ENCODE peak calls at places on chromosomes 6 and 20, in five cellular contexts. One of them, this sample, is unnamed.

GRCh38 chr6:35228483-35228882 is 14.7 kb downstream of the SCUBE3 start:
- DNase-seq in mammary epithelial cell: no peak
- DNase-seq in astrocyte: no peak
- DNase-seq in OCI-LY7: no peak
- DNase-seq in neural progenitor cell: no peak
- DNase-seq in this sample: no peak

GRCh38 chr6:87718662-87719433 is 16.8 kb upstream of the AKIRIN2 start:
- DNase-seq in mammary epithelial cell: peak
- DNase-seq in astrocyte: no peak
- DNase-seq in OCI-LY7: no peak
- DNase-seq in neural progenitor cell: no peak
- DNase-seq in this sample: peak

GRCh38 chr6:157398151-157398550 is 17.2 kb downstream of the ZDHHC14 start:
- DNase-seq in mammary epithelial cell: no peak
- DNase-seq in astrocyte: no peak
- DNase-seq in OCI-LY7: no peak
- DNase-seq in neural progenitor cell: no peak
- DNase-seq in this sample: peak

GRCh38 chr6:142796024-142796423 is 149.0 kb downstream of the HIVEP2 start:
- DNase-seq in mammary epithelial cell: no peak
- DNase-seq in astrocyte: no peak
- DNase-seq in OCI-LY7: no peak
- DNase-seq in neural progenitor cell: no peak
- DNase-seq in this sample: no peak

GRCh38 chr20:51154708-51155690 is 132.1 kb upstream of the KCNG1 start:
- DNase-seq in mammary epithelial cell: no peak
- DNase-seq in astrocyte: no peak
- DNase-seq in OCI-LY7: no peak
- DNase-seq in neural progenitor cell: no peak
- DNase-seq in this sample: no peak

GRCh38 chr6:45946887-45947286 is 68.8 kb downstream of the CLIC5 start:
- DNase-seq in mammary epithelial cell: no peak
- DNase-seq in astrocyte: peak
- DNase-seq in OCI-LY7: no peak
- DNase-seq in neural progenitor cell: no peak
- DNase-seq in this sample: no peak

GRCh38 chr6:336159-337114 is 44.1 kb downstream of the DUSP22 start:
- DNase-seq in mammary epithelial cell: no peak
- DNase-seq in astrocyte: no peak
- DNase-seq in OCI-LY7: peak
- DNase-seq in neural progenitor cell: no peak
- DNase-seq in this sample: no peak

GRCh38 chr6:16238057-16238657 is at the start of gene GMPR:
- DNase-seq in mammary epithelial cell: peak
- DNase-seq in astrocyte: no peak
- DNase-seq in OCI-LY7: no peak
- DNase-seq in neural progenitor cell: peak
- DNase-seq in this sample: peak

GRCh38 chr6:147281895-147282565 is 77.8 kb downstream of the STXBP5 start:
- DNase-seq in mammary epithelial cell: no peak
- DNase-seq in astrocyte: no peak
- DNase-seq in OCI-LY7: no peak
- DNase-seq in neural progenitor cell: no peak
- DNase-seq in this sample: no peak

GRCh38 chr6:147283460-147283859 is 79.2 kb downstream of the STXBP5 start:
- DNase-seq in mammary epithelial cell: peak
- DNase-seq in astrocyte: peak
- DNase-seq in OCI-LY7: no peak
- DNase-seq in neural progenitor cell: no peak
- DNase-seq in this sample: peak

GRCh38 chr6:147285087-147285855 is 81.1 kb downstream of the STXBP5 start:
- DNase-seq in mammary epithelial cell: peak
- DNase-seq in astrocyte: peak
- DNase-seq in OCI-LY7: peak
- DNase-seq in neural progenitor cell: peak
- DNase-seq in this sample: peak

GRCh38 chr6:147282566-147282959 is 78.3 kb downstream of the STXBP5 start:
- DNase-seq in mammary epithelial cell: no peak
- DNase-seq in astrocyte: no peak
- DNase-seq in OCI-LY7: no peak
- DNase-seq in neural progenitor cell: no peak
- DNase-seq in this sample: no peak

DNA sequence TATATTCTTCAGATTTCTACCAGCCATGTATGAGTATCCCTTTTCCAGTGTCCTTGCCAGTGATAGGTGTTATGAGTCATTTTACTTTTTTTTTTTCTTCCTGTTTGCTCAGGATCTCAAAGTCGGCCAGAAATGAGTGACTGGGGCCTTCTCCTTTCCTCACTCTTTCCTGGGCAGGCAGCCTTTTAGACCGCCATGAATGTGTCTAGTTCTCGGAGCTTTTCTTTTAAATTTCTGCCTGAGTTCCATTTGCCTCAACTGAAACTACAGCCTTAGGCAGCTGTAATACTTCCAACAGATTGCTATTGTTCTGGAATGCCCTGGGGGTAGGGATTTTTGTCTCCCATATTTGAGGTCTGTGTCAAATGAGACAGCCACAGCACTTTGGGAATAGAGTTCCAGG is 83.7 kb downstream of the STXBP5 start:
- DNase-seq in mammary epithelial cell: peak
- DNase-seq in astrocyte: peak
- DNase-seq in OCI-LY7: no peak
- DNase-seq in neural progenitor cell: no peak
- DNase-seq in this sample: peak
- H3K4me2 ChIP-seq in mammary epithelial cell: peak
- H3K4me2 ChIP-seq in astrocyte: peak
- H3K4me2 ChIP-seq in OCI-LY7: no peak
- H3K4me2 ChIP-seq in neural progenitor cell: no peak
- H3K4me2 ChIP-seq in this sample: peak

GRCh38 chr6:132481189-132481588 is 31.7 kb downstream of the STX7 start:
- DNase-seq in mammary epithelial cell: no peak
- DNase-seq in astrocyte: no peak
- DNase-seq in OCI-LY7: no peak
- DNase-seq in neural progenitor cell: no peak
- DNase-seq in this sample: no peak

GRCh38 chr6:132482595-132482994 is 30.3 kb downstream of the STX7 start:
- DNase-seq in mammary epithelial cell: no peak
- DNase-seq in astrocyte: no peak
- DNase-seq in OCI-LY7: no peak
- DNase-seq in neural progenitor cell: no peak
- DNase-seq in this sample: no peak

GRCh38 chr6:132484680-132485018 is 28.3 kb downstream of the STX7 start:
- DNase-seq in mammary epithelial cell: no peak
- DNase-seq in astrocyte: no peak
- DNase-seq in OCI-LY7: peak
- DNase-seq in neural progenitor cell: no peak
- DNase-seq in this sample: no peak

GRCh38 chr6:132487762-132488161 is 25.2 kb downstream of the STX7 start:
- DNase-seq in mammary epithelial cell: no peak
- DNase-seq in astrocyte: no peak
- DNase-seq in OCI-LY7: no peak
- DNase-seq in neural progenitor cell: no peak
- DNase-seq in this sample: no peak

GRCh38 chr6:132483779-132484679 is 28.9 kb downstream of the STX7 start:
- DNase-seq in mammary epithelial cell: peak
- DNase-seq in astrocyte: peak
- DNase-seq in OCI-LY7: peak
- DNase-seq in neural progenitor cell: peak
- DNase-seq in this sample: peak
- H3K4me2 ChIP-seq in mammary epithelial cell: peak
- H3K4me2 ChIP-seq in astrocyte: no peak
- H3K4me2 ChIP-seq in OCI-LY7: peak
- H3K4me2 ChIP-seq in neural progenitor cell: no peak
- H3K4me2 ChIP-seq in this sample: peak

DNA sequence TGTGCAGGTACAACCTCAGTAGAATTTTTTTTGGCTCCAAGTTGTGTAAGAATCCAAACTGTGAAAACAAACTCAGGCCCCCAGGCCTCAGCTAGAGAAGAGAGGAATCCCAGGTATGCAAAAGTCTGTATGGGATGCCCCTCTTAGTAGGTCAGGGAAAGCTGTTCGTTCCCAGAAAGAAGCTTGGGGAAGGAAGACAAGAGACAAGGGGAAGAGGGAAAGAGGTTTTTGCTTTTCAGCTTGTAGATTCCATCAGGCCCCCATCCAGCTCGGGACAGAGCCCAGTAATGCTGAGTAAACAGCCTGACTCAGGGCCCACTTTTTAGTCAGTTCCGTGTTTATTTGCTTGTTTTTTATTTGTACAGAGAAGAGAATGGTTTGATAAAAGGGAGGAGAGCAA is 184.4 kb upstream of the FOXA2 start:
- DNase-seq in mammary epithelial cell: no peak
- DNase-seq in astrocyte: no peak
- DNase-seq in OCI-LY7: no peak
- DNase-seq in neural progenitor cell: peak
- DNase-seq in this sample: peak
- H3K4me2 ChIP-seq in mammary epithelial cell: no peak
- H3K4me2 ChIP-seq in astrocyte: peak
- H3K4me2 ChIP-seq in OCI-LY7: no peak
- H3K4me2 ChIP-seq in neural progenitor cell: no peak
- H3K4me2 ChIP-seq in this sample: peak

DNA sequence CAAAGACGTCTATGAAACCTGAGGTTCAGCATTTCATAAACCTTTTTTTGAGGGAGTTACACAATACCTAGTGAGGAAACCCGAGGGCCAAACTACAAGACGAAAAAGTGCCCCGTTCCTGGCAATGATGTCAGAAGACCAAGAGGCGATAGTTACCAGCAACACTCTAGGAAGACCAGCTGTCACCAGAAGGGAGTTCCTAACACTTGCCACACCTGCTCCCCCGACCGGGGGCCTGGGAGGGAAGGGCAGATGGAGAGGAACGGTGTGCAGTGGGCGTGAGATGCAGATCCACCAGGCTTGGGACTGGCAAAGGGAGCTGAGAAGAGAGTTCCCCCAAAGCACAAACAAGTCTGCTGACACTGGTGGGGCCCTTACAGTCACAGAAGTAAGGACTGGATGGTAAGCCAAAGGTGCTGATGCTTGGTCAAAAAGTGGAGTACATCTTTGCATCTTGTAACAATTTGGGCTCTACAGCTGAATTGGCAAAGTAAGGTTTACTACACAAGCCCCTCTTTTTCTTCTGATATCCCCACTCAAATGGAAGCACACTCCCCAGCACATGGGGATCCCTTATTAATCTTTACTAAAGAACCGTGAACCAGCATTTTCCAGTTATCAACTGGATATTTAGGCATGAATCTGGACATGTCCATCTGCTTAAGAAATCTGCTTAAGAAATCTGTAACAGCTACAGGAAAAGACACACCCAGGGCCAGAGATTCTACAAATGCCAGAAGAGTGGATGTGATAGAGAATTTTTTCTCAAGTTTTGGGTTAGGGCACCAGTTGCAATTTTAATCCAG is 38.5 kb downstream of the PANK2 start:
- DNase-seq in mammary epithelial cell: no peak
- DNase-seq in astrocyte: no peak
- DNase-seq in OCI-LY7: peak
- DNase-seq in neural progenitor cell: peak
- DNase-seq in this sample: no peak
- H3K4me2 ChIP-seq in mammary epithelial cell: no peak
- H3K4me2 ChIP-seq in astrocyte: no peak
- H3K4me2 ChIP-seq in OCI-LY7: no peak
- H3K4me2 ChIP-seq in neural progenitor cell: no peak
- H3K4me2 ChIP-seq in this sample: no peak

DNA sequence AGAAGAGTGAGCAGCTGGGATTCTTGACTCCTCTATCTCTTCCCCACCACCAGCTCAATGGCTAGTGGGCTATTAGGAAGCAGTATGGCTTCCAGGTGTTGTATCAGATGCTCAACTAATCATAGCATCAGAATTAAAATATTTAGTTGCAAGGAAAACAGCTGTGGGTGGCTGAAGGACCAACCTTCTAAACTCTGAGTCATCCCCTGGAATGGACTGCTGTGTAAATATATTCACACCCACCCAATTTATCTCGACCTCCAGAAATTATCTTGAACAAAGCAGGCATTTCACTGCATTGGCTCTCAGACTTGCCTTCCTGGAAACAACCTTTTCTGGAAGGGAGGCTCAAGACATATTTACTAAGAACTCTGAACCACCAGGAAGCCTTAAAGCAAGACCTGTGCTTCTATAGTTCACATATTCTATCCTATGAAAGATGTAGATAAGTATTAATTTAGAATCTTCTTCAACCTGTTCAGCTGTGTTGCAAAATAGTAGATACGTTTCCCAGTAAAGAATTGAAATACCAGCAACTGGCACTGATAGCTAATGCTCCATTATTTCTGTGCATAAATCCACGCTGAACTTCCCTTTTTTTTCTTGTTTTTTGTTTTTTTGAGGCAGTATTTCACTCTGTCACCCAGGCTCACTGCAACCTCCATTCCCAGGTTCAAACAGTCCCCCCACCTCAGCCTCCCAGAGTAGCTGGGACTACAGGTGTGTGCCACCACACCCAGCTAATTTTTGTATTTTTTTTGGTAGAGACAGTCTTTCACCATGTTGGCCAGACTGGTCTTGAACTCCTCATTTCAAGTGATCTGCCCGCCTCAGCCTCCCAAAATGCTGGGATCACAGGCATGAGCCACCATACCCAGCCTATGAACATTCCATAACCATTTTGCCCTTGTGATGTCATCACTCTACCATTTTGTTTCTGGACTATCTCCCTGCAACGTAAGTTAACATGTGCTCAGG is 56.9 kb upstream of the CD2AP start:
- DNase-seq in mammary epithelial cell: peak
- DNase-seq in astrocyte: peak
- DNase-seq in OCI-LY7: no peak
- DNase-seq in neural progenitor cell: no peak
- DNase-seq in this sample: peak
- H3K4me2 ChIP-seq in mammary epithelial cell: no peak
- H3K4me2 ChIP-seq in astrocyte: peak
- H3K4me2 ChIP-seq in OCI-LY7: no peak
- H3K4me2 ChIP-seq in neural progenitor cell: no peak
- H3K4me2 ChIP-seq in this sample: peak

GRCh38 chr6:154766993-154767392 is 33.8 kb downstream of the SCAF8 start:
- DNase-seq in mammary epithelial cell: no peak
- DNase-seq in astrocyte: peak
- DNase-seq in OCI-LY7: no peak
- DNase-seq in neural progenitor cell: peak
- DNase-seq in this sample: no peak
- H3K4me2 ChIP-seq in mammary epithelial cell: no peak
- H3K4me2 ChIP-seq in astrocyte: no peak
- H3K4me2 ChIP-seq in OCI-LY7: no peak
- H3K4me2 ChIP-seq in neural progenitor cell: peak
- H3K4me2 ChIP-seq in this sample: no peak

This sample was measured in PC-3.